ENCODE peak calls at places on chromosomes 2 and 18, in nine cellular contexts. P is CD4-positive, CD25-positive, alpha-beta regulatory T cell; R is heart left ventricle; K is DND-41; G is CD4-positive, alpha-beta memory T cell; O is right lobe of liver; Q is neural progenitor cell; E is endothelial cell of umbilical vein; U is cardiac muscle cell. C is an unnamed sample.

GRCh38 chr2:150486539-150487484 is 655 bp downstream of the RND3 start:
- DNase-seq in Q (peak; percentile 66), R (peak; percentile 55), G (no peak), E (peak; percentile 43), U (peak; percentile 57), P (no peak), K (no peak), O (no peak), C (no peak)

GRCh38 chr2:75022516-75022915 is 64.1 kb downstream of the POLE4 start:
- DNase-seq in O (no peak), G (no peak), U (no peak), P (no peak), Q (no peak), R (no peak), K (no peak), E (no peak), C (no peak)

GRCh38 chr2:64697286-64698023 is 43.7 kb upstream of the SERTAD2 start:
- DNase-seq in P (no peak), R (no peak), Q (no peak), E (no peak), O (no peak), K (no peak), G (no peak), U (no peak), C (no peak)

GRCh38 chr2:219497495-219498279 is 1.0 kb upstream of the GMPPA start:
- DNase-seq in G (peak; percentile 49), P (peak; percentile 36), Q (peak; percentile 76), K (peak; percentile 13), O (peak; percentile 91), U (peak; percentile 89), E (peak; percentile 78), R (peak; percentile 92), C (peak; percentile 22)

GRCh38 chr2:109616184-109616583 is 2.0 kb downstream of the SOWAHC start:
- DNase-seq in E (no peak), P (no peak), U (no peak), G (no peak), O (no peak), Q (no peak), K (no peak), R (no peak), C (no peak)

GRCh38 chr2:188314314-188315054 is 22.8 kb downstream of the GULP1 start:
- DNase-seq in Q (peak; percentile 2), R (no peak), G (no peak), U (no peak), P (no peak), K (no peak), O (no peak), E (peak; percentile 33), C (no peak)

GRCh38 chr2:207073791-207074678 is 91.7 kb downstream of the KLF7 start:
- DNase-seq in R (no peak), G (no peak), Q (no peak), P (peak; percentile 91), K (peak; percentile 84), O (no peak), U (no peak), E (peak; percentile 70), C (no peak)

GRCh38 chr2:2045191-2045590 is 285.9 kb downstream of the MYT1L start:
- DNase-seq in K (no peak), P (no peak), G (no peak), E (no peak), O (no peak), R (no peak), Q (no peak), U (no peak), C (no peak)

GRCh38 chr2:19503915-19504314 is 145.5 kb upstream of the OSR1 start:
- DNase-seq in O (no peak), G (no peak), R (no peak), U (no peak), E (no peak), K (no peak), P (no peak), Q (no peak), C (no peak)

GRCh38 chr2:235446082-235446481 is 47.8 kb upstream of the AGAP1 start:
- DNase-seq in E (no peak), O (no peak), U (no peak), G (no peak), P (no peak), R (no peak), K (no peak), Q (no peak), C (no peak)

GRCh38 chr18:60027397-60027796 is 127.6 kb downstream of the PMAIP1 start:
- DNase-seq in O (no peak), Q (no peak), U (no peak), G (no peak), E (no peak), K (no peak), P (no peak), R (no peak), C (no peak)

GRCh38 chr2:164910091-164910899 is 45.0 kb downstream of the SLC38A11 start:
- DNase-seq in Q (no peak), R (no peak), G (no peak), K (peak; percentile 10), U (peak; percentile 67), P (peak; percentile 48), E (peak; percentile 88), O (no peak), C (no peak)

GRCh38 chr2:224945134-224945533 is 97.1 kb downstream of the DOCK10 start:
- DNase-seq in G (no peak), K (no peak), O (no peak), R (no peak), E (no peak), Q (no peak), U (no peak), P (no peak), C (no peak)
- H3K4me3 ChIP-seq in G (peak overlapping the region; percentile 52), K (no peak overlapping the region), O (no peak overlapping the region), R (peak overlapping the region; percentile 59), E (no peak overlapping the region), Q (no peak overlapping the region), U (no peak overlapping the region), P (peak overlapping the region; percentile 99), C (peak overlapping the region; percentile 65)

DNA sequence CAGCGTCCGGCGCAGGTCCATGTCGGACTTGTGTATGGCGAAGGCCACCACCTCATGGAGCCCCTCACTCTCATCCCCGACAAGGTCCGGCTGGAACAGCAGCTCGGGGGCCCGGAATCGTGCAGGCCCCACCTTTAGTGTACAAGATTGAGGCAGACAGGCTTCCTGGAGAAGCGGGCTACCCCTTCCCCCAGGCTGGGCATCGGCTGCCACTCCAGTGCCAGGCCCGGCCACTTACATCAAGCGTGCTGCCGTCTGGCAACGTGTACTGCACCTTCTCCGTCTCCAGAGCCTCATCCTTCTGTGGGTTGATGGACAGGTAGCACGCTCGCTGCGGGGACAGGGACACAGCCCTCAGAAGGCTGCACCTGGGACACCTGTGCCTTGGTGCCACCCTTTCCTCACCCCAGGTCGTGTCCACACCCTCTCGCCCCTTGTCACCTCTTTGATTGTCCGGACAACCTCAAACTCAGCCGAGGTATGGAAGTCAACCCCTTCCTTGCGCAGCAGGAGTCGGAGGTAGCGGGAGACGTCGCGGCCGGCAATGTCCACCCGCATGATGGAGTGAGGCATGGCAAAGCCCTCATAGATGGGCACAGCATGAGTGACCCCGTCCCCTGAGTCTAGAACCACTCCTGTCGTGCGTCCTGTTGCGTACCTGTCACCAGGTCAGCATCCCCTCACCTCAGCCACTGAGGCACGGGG is 5.7 kb downstream of the ACTR1B start:
- DNase-seq in O (no peak), U (no peak), Q (no peak), E (no peak), P (no peak), K (no peak), G (no peak), R (no peak), C (no peak)
- H3K36me3 ChIP-seq in O (no peaks in the 10 kb centered on the region), U (peaks cover 17% of the 10 kb centered on the region), Q (peaks cover 2% of the 10 kb centered on the region), E (no peaks in the 10 kb centered on the region), P (peaks cover 34% of the 10 kb centered on the region), K (peaks cover 72% of the 10 kb centered on the region), G (peaks cover 39% of the 10 kb centered on the region), R (peaks cover 42% of the 10 kb centered on the region), C (peaks cover 23% of the 10 kb centered on the region)

GRCh38 chr2:101107246-101107645 is 43.9 kb downstream of the TBC1D8 start:
- DNase-seq in Q (no peak), R (no peak), O (no peak), K (no peak), G (no peak), E (no peak), P (no peak), U (no peak), C (no peak)

GRCh38 chr2:101111917-101112771 is 39.0 kb downstream of the TBC1D8 start:
- DNase-seq in P (no peak), U (peak; percentile 45), G (no peak), E (no peak), K (no peak), O (no peak), Q (no peak), R (peak; percentile 80), C (no peak)

GRCh38 chr2:101111262-101111838 is 39.8 kb downstream of the TBC1D8 start:
- DNase-seq in E (no peak), O (no peak), U (no peak), G (no peak), K (no peak), R (no peak), P (no peak), Q (no peak), C (no peak)

GRCh38 chr2:101108357-101108756 is 42.8 kb downstream of the TBC1D8 start:
- DNase-seq in K (no peak), E (no peak), G (no peak), R (no peak), O (no peak), Q (no peak), P (no peak), U (no peak), C (no peak)

DNA sequence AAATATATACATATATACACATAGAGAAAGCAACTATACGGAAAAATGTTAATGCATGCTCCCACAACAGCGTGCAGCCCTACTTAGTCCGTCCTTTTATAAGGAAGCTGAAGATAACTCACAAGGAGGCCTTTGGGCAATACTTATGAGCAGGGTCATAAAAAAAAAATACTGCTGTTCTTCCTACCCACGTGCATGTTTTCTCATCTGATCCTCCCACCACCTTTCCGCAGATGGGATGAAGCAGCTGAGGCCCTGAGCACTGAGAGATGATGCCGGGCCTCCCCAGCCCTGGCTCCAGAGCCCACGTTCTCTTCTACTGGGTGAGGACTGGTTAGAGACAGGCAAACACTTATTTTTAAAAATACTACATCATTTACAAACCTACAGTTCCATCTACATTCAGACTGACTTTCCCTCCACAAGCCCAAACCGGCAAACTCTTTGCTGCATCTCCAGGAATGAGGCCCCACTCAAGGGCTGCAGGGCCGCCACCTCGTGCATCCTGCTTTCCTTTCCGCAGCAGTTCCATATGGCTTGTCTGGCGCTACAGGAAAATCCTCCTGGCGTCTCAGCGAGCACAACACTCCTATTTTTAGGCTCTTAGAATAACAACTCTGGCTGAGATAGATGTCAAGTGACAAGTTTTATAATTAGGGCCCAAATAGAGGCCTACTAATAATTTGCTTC is 41.6 kb downstream of the TBC1D8 start:
- DNase-seq in Q (no peak), R (peak; percentile 47), P (no peak), K (no peak), E (peak; percentile 90), U (peak; percentile 63), O (no peak), G (no peak), C (no peak)
- H3K4me3 ChIP-seq in Q (no peak overlapping the region), R (no peak overlapping the region), P (no peak overlapping the region), K (no peak overlapping the region), E (no peak overlapping the region), U (no peak overlapping the region), O (no peak overlapping the region), G (no peak overlapping the region), C (no peak overlapping the region)

DNA sequence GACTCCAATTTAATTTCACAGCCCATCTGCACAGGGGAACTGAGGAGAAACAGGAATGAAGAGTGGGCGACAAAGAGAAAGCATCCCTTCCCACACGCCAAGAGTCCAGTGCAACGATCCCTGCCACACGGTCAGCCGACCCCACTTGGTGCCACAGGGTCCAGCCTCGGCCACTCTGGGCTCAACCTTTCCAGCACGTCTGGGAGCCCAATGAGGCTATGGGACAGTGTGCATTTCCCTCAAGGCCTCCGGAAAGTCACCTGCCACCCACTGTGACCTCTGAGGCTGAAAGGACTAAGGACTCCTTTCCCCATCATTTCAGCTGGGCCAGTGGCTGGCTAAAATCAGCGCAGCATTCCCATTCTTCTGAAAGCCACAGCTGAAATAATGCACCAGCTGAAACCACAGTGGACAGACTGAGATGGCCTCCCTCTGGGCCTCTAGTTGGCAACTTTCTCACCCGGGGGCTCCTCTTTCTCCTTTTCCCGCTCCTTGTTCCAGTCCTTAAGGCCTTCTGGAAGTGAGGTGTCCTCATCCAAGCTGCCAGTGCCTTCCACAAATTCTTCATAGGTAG is 21.2 kb downstream of the TUBB6 start:
- DNase-seq in U (no peak), O (no peak), E (no peak), P (no peak), R (peak; percentile 6), Q (no peak), K (no peak), G (no peak), C (no peak)
- H3K36me3 ChIP-seq in U (peaks cover 48% of the 10 kb centered on the region), O (peaks cover 37% of the 10 kb centered on the region), E (peaks cover 17% of the 10 kb centered on the region), P (peaks cover 47% of the 10 kb centered on the region), R (peaks cover 76% of the 10 kb centered on the region), Q (peaks cover 4% of the 10 kb centered on the region), K (peaks cover 68% of the 10 kb centered on the region), G (peaks cover 20% of the 10 kb centered on the region), C (peaks cover 32% of the 10 kb centered on the region)